ENCODE peak calls at places on chromosomes 5 and 9, in five cellular contexts. C, K, J, F and A are unnamed samples.

GRCh38 chr5:123299124-123299523 is 124.1 kb downstream of the CEP120 start:
- DNase-seq in F (no peak), C (no peak), K (no peak), J (no peak), A (no peak)

GRCh38 chr9:76114144-76114543 is 223.7 kb downstream of the PCSK5 start:
- DNase-seq in F (no peak), C (no peak), J (no peak), K (no peak), A (no peak)

GRCh38 chr5:68544091-68544655 is 328.6 kb downstream of the PIK3R1 start:
- DNase-seq in F (no peak), J (no peak), K (no peak), C (no peak), A (no peak)

GRCh38 chr9:128034821-128035764 is 32.0 kb downstream of the NAIF1 start:
- DNase-seq in C (peak), F (no peak), J (peak), K (peak), A (peak)

GRCh38 chr5:53335115-53335514 is 145.3 kb upstream of the FST start:
- DNase-seq in C (no peak), J (no peak), F (no peak), K (no peak), A (no peak)

GRCh38 chr5:118043531-118043930 is 944.8 kb downstream of the DTWD2 start:
- DNase-seq in J (no peak), C (no peak), F (no peak), K (no peak), A (no peak)

GRCh38 chr5:149358818-149359217 is 972 bp downstream of the PCYOX1L start:
- DNase-seq in J (no peak), K (no peak), C (no peak), F (no peak), A (no peak)

GRCh38 chr5:149586708-149587318 is 5.5 kb downstream of the ARHGEF37 start:
- DNase-seq in C (no peak), K (no peak), J (no peak), F (no peak), A (no peak)

GRCh38 chr9:16656432-16657169 is 213.9 kb downstream of the BNC2 start:
- DNase-seq in J (no peak), F (no peak), C (no peak), K (no peak), A (no peak)

GRCh38 chr5:120655828-120656435 is 191.8 kb downstream of the PRR16 start:
- DNase-seq in J (peak), K (no peak), F (no peak), C (no peak), A (no peak)

GRCh38 chr9:114230068-114230467 is 74.7 kb downstream of the COL27A1 start:
- DNase-seq in C (no peak), K (no peak), J (no peak), F (no peak), A (no peak)

GRCh38 chr9:16530669-16531461 is 339.6 kb downstream of the BNC2 start:
- DNase-seq in K (peak), C (no peak), F (no peak), J (no peak), A (no peak)

GRCh38 chr5:3309538-3309937 is 286.1 kb upstream of the IRX1 start:
- DNase-seq in K (no peak), J (no peak), F (no peak), C (no peak), A (no peak)

GRCh38 chr9:111036068-111036789 is 2.0 kb downstream of the LPAR1 start:
- DNase-seq in K (peak), C (no peak), J (peak), F (no peak), A (no peak)

GRCh38 chr5:147321569-147321968 is 86.7 kb downstream of the STK32A start:
- DNase-seq in K (no peak), J (no peak), C (no peak), F (no peak), A (no peak)

GRCh38 chr5:68424799-68425537 is 209.4 kb downstream of the PIK3R1 start:
- DNase-seq in J (no peak), F (no peak), C (peak), K (no peak), A (peak)

GRCh38 chr5:28703651-28704260 is 1665.4 kb upstream of the CDH9 start:
- DNase-seq in C (no peak), K (no peak), J (no peak), F (no peak), A (no peak)

GRCh38 chr5:58156977-58157701 is 302.7 kb downstream of the PLK2 start:
- DNase-seq in K (no peak), C (no peak), F (no peak), J (no peak), A (no peak)

GRCh38 chr5:175444905-175445456 is 999 bp upstream of the DRD1 start:
- DNase-seq in C (no peak), K (no peak), J (no peak), F (no peak), A (no peak)

GRCh38 chr5:79050513-79050912 is 19.0 kb downstream of the DMGDH start:
- DNase-seq in K (no peak), F (no peak), C (no peak), J (no peak), A (no peak)

DNA sequence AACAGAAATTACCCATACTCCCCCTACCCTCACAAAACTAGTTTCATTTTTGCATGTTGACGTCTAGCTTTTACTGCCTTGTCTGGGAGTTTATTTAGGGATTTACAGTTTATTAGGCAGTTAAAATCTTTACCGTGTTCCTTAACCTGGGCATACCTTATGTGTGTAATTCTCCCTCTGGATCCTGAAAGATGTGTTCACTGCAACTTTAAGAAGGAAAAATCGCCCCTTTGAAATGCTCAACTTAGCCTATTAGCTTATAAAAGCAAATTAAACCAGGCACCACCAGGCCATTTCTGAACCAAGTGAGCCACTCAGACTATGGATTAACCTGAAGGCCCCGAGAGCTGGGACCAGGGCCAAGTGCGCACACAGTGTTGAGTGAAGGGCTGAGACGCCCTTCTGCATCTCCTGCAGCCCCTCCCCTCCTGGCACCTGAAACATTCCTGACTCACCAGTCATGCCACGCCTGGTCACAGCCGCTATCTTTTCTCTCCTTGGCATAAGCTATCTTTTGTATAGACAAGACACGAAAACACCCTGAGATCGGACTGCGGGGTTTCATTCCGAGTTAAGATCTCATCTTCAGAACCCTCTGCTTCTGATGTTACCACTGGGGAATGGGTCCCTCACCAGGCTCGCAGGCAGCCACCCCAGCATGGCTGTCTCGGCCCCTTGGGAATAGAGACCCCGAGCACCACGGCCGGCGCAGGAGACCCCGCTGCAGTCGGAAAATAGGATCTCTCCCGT is 111.9 kb downstream of the ROR2 start:
- DNase-seq in C (no peak), F (no peak), J (peak), K (no peak), A (no peak)
- H3K4me3 ChIP-seq in C (no peak), F (no peak), J (no peak), K (no peak), A (no peak)

GRCh38 chr5:8241558-8241957 is 372.6 kb downstream of the MTRR start:
- DNase-seq in C (no peak), F (no peak), J (no peak), K (no peak), A (no peak)
- H3K4me3 ChIP-seq in C (no peak), F (no peak), J (no peak), K (no peak), A (no peak)

GRCh38 chr5:36452394-36453100 is 150.8 kb upstream of the RANBP3L start:
- DNase-seq in K (no peak), C (no peak), F (no peak), J (no peak), A (no peak)

GRCh38 chr5:36447776-36448175 is 146.1 kb upstream of the RANBP3L start:
- DNase-seq in C (no peak), K (no peak), F (no peak), J (no peak), A (no peak)

GRCh38 chr5:36444582-36444999 is 142.9 kb upstream of the RANBP3L start:
- DNase-seq in F (no peak), J (peak), C (no peak), K (peak), A (no peak)

DNA sequence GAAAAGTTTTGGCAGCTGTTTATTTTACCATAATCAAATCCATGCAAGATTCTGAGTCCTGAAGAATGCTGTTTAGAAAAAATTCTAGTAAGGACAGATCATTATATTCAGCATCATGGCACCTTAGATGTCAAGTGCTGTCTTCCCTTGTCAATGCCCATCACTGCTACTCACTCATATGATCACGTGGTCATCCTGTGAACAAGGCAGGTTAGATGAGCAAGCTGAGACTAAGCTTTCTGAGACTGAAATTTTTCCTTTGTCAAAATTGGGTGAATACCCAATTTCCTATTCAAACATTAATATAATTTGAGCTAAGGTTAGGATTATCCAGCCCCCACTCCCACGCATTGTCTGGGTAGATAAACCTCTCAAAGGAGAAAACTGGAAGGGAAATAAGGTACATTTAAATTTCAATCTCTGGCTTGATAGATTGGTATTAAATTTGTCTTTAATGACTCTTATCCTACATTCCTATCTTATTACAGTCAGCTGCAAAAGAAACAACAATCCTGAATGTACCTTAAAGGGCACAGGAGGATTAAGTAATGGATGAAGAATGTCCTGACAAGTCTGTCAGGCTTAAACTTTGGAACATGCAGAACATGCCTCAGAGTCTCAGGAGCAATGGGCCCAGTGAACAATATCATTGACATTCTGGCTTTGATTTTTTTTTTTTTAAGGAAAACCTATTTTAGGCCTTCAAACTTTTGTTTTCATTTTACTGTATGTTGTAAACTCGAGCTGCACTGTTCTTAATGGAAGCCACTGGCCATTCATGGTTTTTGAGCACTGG is 148.7 kb upstream of the RANBP3L start:
- DNase-seq in C (no peak), F (no peak), J (no peak), K (no peak), A (no peak)
- H3K4me3 ChIP-seq in C (no peak), F (no peak), J (no peak), K (no peak), A (no peak)

GRCh38 chr5:96808868-96809558 is 1.3 kb upstream of the ERAP1 start:
- DNase-seq in C (no peak), J (no peak), K (no peak), F (no peak), A (no peak)
- H3K4me3 ChIP-seq in C (peak), J (no peak), K (peak), F (no peak), A (no peak)

GRCh38 chr9:134645607-134646365 is 4.2 kb downstream of the COL5A1 start:
- DNase-seq in F (no peak), C (no peak), J (no peak), K (no peak), A (no peak)
- H3K4me3 ChIP-seq in F (peak), C (no peak), J (no peak), K (no peak), A (no peak)

GRCh38 chr5:83720805-83721431 is at the start of gene HAPLN1:
- DNase-seq in C (no peak), F (no peak), K (no peak), J (no peak), A (no peak)
- H3K4me3 ChIP-seq in C (no peak), F (peak), K (peak), J (no peak), A (no peak)

DNA sequence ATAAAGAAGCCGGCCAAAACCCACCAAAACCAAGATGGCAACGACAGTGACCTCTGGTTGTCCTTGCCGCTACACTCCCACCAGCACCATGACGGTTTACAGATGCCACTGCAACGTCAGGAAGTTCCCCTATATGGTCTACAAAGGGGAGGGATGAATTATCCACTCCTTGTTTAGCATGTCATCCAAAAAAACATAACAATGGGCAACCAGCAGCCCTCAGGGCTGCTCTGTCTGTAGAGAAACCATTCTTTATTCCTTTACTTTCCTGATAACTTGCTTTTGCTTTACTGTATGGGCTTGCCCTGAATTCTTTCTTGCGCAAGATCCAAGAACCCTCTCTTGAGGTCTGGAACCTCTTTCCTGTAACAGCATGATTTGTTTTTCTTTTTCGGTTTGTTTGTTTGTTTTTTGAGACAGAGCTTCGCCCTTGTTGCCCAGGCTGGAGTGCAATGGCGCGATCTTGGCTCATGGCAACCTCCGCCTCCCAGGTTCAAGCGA is 2.0 kb upstream of the UAP1L1 start:
- DNase-seq in K (no peak), J (no peak), C (no peak), F (no peak), A (no peak)
- H3K4me3 ChIP-seq in K (no peak), J (no peak), C (no peak), F (no peak), A (no peak)